ENCODE peak calls at places on chromosome 7, in eight cellular contexts. One of them, this sample, is unnamed. For H3K79me2, the result is how much of the 10 kb centered on the place peaks cover.

GRCh38 chr7:1716263-1717094 is 46.4 kb downstream of the ELFN1 start:
- DNase-seq in GM23248: peak
- DNase-seq in OCI-LY7: no peak
- DNase-seq in mammary epithelial cell: peak
- DNase-seq in H9: no peak
- DNase-seq in hepatocyte: peak
- DNase-seq in neural progenitor cell: no peak
- DNase-seq in SK-N-SH: peak
- DNase-seq in this sample: no peak

GRCh38 chr7:12771378-12771877 is 84.0 kb downstream of the ARL4A start:
- DNase-seq in H9: no peak
- DNase-seq in hepatocyte: no peak
- DNase-seq in mammary epithelial cell: peak
- DNase-seq in SK-N-SH: no peak
- DNase-seq in OCI-LY7: no peak
- DNase-seq in neural progenitor cell: peak
- DNase-seq in GM23248: peak
- DNase-seq in this sample: no peak

GRCh38 chr7:141785711-141786552 is 4.1 kb upstream of the TAS2R5 start:
- DNase-seq in OCI-LY7: peak
- DNase-seq in GM23248: peak
- DNase-seq in H9: no peak
- DNase-seq in hepatocyte: peak
- DNase-seq in mammary epithelial cell: peak
- DNase-seq in neural progenitor cell: peak
- DNase-seq in SK-N-SH: peak
- DNase-seq in this sample: no peak

GRCh38 chr7:2355079-2356008 is 717 bp downstream of the EIF3B start:
- DNase-seq in OCI-LY7: peak
- DNase-seq in neural progenitor cell: peak
- DNase-seq in H9: no peak
- DNase-seq in SK-N-SH: no peak
- DNase-seq in hepatocyte: peak
- DNase-seq in GM23248: peak
- DNase-seq in mammary epithelial cell: peak
- DNase-seq in this sample: no peak

GRCh38 chr7:84629216-84629615 is 434.6 kb upstream of the SEMA3A start:
- DNase-seq in mammary epithelial cell: peak
- DNase-seq in OCI-LY7: no peak
- DNase-seq in hepatocyte: no peak
- DNase-seq in neural progenitor cell: no peak
- DNase-seq in H9: no peak
- DNase-seq in SK-N-SH: no peak
- DNase-seq in GM23248: no peak
- DNase-seq in this sample: no peak

GRCh38 chr7:81627565-81628287 is 142.1 kb downstream of the HGF start:
- DNase-seq in OCI-LY7: no peak
- DNase-seq in neural progenitor cell: no peak
- DNase-seq in H9: no peak
- DNase-seq in mammary epithelial cell: peak
- DNase-seq in GM23248: peak
- DNase-seq in SK-N-SH: no peak
- DNase-seq in hepatocyte: no peak
- DNase-seq in this sample: peak

GRCh38 chr7:2651336-2651735 is 19.6 kb downstream of the TTYH3 start:
- DNase-seq in neural progenitor cell: peak
- DNase-seq in hepatocyte: no peak
- DNase-seq in H9: no peak
- DNase-seq in GM23248: no peak
- DNase-seq in SK-N-SH: no peak
- DNase-seq in mammary epithelial cell: no peak
- DNase-seq in OCI-LY7: peak
- DNase-seq in this sample: no peak

GRCh38 chr7:44824894-44825526 is 22.9 kb downstream of the H2AZ2 start:
- DNase-seq in OCI-LY7: no peak
- DNase-seq in H9: no peak
- DNase-seq in hepatocyte: no peak
- DNase-seq in neural progenitor cell: no peak
- DNase-seq in GM23248: peak
- DNase-seq in SK-N-SH: no peak
- DNase-seq in mammary epithelial cell: no peak
- DNase-seq in this sample: no peak

GRCh38 chr7:52944916-52945315 is 90.5 kb upstream of the POM121L12 start:
- DNase-seq in H9: no peak
- DNase-seq in hepatocyte: no peak
- DNase-seq in SK-N-SH: no peak
- DNase-seq in mammary epithelial cell: no peak
- DNase-seq in neural progenitor cell: no peak
- DNase-seq in OCI-LY7: no peak
- DNase-seq in GM23248: no peak
- DNase-seq in this sample: no peak

GRCh38 chr7:37448637-37449331 is at the start of gene ELMO1:
- DNase-seq in OCI-LY7: peak
- DNase-seq in SK-N-SH: peak
- DNase-seq in H9: peak
- DNase-seq in neural progenitor cell: peak
- DNase-seq in GM23248: peak
- DNase-seq in mammary epithelial cell: peak
- DNase-seq in hepatocyte: peak
- DNase-seq in this sample: no peak

GRCh38 chr7:55514546-55515265 is 57.6 kb downstream of the VOPP1 start:
- DNase-seq in SK-N-SH: no peak
- DNase-seq in H9: no peak
- DNase-seq in OCI-LY7: no peak
- DNase-seq in hepatocyte: no peak
- DNase-seq in neural progenitor cell: no peak
- DNase-seq in mammary epithelial cell: no peak
- DNase-seq in GM23248: no peak
- DNase-seq in this sample: no peak

GRCh38 chr7:55517191-55517633 is 55.1 kb downstream of the VOPP1 start:
- DNase-seq in mammary epithelial cell: no peak
- DNase-seq in hepatocyte: no peak
- DNase-seq in OCI-LY7: no peak
- DNase-seq in H9: no peak
- DNase-seq in SK-N-SH: no peak
- DNase-seq in neural progenitor cell: no peak
- DNase-seq in GM23248: no peak
- DNase-seq in this sample: no peak

GRCh38 chr7:55513849-55514248 is 58.5 kb downstream of the VOPP1 start:
- DNase-seq in H9: no peak
- DNase-seq in neural progenitor cell: no peak
- DNase-seq in hepatocyte: no peak
- DNase-seq in GM23248: no peak
- DNase-seq in SK-N-SH: no peak
- DNase-seq in mammary epithelial cell: no peak
- DNase-seq in OCI-LY7: no peak
- DNase-seq in this sample: no peak

GRCh38 chr7:55516399-55516798 is 55.9 kb downstream of the VOPP1 start:
- DNase-seq in mammary epithelial cell: no peak
- DNase-seq in SK-N-SH: no peak
- DNase-seq in neural progenitor cell: no peak
- DNase-seq in GM23248: no peak
- DNase-seq in OCI-LY7: peak
- DNase-seq in H9: no peak
- DNase-seq in hepatocyte: no peak
- DNase-seq in this sample: no peak

DNA sequence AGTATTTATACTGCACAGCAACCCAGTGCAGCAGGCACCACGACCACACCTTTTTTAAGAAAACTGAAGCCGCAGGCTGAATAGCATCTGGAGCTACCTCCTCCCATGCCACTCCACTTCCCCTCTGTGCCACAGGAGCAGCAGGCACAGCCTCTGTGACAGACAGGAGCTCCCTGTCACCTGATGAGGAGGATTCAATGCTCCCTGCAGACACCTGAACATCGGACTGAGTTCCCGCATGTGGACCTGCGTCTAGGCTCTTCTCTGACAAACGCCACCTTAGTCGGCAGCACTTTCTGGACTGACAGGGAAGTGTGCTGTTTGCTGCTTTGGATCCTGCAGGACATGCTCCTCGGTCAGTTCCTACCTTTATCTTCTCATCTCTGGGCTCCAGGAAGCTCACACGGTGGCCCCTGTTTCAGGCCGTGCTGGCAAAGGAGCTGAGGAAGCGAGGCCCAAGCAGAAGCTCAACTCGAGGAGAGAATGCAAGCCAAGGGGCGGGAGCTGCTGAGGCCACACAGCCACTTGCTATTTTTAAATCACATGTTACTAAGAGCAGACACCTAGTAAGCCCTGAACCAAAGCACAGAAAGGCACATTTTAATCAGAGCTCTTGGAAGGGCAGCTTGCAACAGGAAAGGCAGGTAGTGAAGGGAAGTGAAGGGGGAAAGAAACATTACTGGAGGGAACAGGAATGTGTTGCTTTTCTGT is 56.6 kb downstream of the VOPP1 start:
- DNase-seq in hepatocyte: no peak
- DNase-seq in H9: no peak
- DNase-seq in neural progenitor cell: no peak
- DNase-seq in OCI-LY7: peak
- DNase-seq in mammary epithelial cell: no peak
- DNase-seq in SK-N-SH: no peak
- DNase-seq in GM23248: no peak
- DNase-seq in this sample: no peak
- H3K79me2 ChIP-seq in hepatocyte: under half
- H3K79me2 ChIP-seq in H9: under half
- H3K79me2 ChIP-seq in neural progenitor cell: under half
- H3K79me2 ChIP-seq in OCI-LY7: under half
- H3K79me2 ChIP-seq in mammary epithelial cell: under half
- H3K79me2 ChIP-seq in SK-N-SH: half or more
- H3K79me2 ChIP-seq in GM23248: under half
- H3K79me2 ChIP-seq in this sample: under half

DNA sequence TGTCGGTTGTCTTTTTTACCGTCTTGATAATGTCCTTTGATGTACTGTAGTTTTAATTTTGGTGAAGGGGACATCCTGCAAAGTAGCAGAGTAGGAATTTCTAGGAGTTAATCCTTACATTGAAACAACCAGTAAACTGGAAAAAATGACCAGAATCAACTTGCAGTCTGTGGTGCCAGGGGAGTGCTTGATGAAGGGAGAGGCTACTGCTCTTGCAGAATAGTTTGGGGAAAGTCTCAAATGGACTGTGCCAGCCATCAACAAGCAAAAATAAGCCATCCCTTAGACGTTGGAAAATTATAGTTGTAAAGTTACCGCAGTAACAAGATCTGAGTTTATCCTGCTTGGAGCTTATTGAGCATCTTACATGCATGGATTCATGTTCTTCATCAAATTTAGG is 32.4 kb downstream of the TRIM24 start:
- DNase-seq in hepatocyte: no peak
- DNase-seq in mammary epithelial cell: no peak
- DNase-seq in SK-N-SH: no peak
- DNase-seq in GM23248: no peak
- DNase-seq in neural progenitor cell: no peak
- DNase-seq in OCI-LY7: no peak
- DNase-seq in H9: no peak
- DNase-seq in this sample: no peak
- H3K79me2 ChIP-seq in hepatocyte: half or more
- H3K79me2 ChIP-seq in mammary epithelial cell: half or more
- H3K79me2 ChIP-seq in SK-N-SH: half or more
- H3K79me2 ChIP-seq in GM23248: half or more
- H3K79me2 ChIP-seq in neural progenitor cell: half or more
- H3K79me2 ChIP-seq in OCI-LY7: half or more
- H3K79me2 ChIP-seq in H9: half or more
- H3K79me2 ChIP-seq in this sample: under half

GRCh38 chr7:65037740-65038678 is 31.5 kb upstream of the ERV3-1 start:
- DNase-seq in mammary epithelial cell: peak
- DNase-seq in neural progenitor cell: peak
- DNase-seq in OCI-LY7: peak
- DNase-seq in SK-N-SH: peak
- DNase-seq in H9: peak
- DNase-seq in GM23248: peak
- DNase-seq in hepatocyte: peak
- DNase-seq in this sample: peak
- H3K79me2 ChIP-seq in mammary epithelial cell: under half
- H3K79me2 ChIP-seq in neural progenitor cell: under half
- H3K79me2 ChIP-seq in OCI-LY7: under half
- H3K79me2 ChIP-seq in SK-N-SH: under half
- H3K79me2 ChIP-seq in H9: under half
- H3K79me2 ChIP-seq in GM23248: under half
- H3K79me2 ChIP-seq in hepatocyte: under half
- H3K79me2 ChIP-seq in this sample: under half

DNA sequence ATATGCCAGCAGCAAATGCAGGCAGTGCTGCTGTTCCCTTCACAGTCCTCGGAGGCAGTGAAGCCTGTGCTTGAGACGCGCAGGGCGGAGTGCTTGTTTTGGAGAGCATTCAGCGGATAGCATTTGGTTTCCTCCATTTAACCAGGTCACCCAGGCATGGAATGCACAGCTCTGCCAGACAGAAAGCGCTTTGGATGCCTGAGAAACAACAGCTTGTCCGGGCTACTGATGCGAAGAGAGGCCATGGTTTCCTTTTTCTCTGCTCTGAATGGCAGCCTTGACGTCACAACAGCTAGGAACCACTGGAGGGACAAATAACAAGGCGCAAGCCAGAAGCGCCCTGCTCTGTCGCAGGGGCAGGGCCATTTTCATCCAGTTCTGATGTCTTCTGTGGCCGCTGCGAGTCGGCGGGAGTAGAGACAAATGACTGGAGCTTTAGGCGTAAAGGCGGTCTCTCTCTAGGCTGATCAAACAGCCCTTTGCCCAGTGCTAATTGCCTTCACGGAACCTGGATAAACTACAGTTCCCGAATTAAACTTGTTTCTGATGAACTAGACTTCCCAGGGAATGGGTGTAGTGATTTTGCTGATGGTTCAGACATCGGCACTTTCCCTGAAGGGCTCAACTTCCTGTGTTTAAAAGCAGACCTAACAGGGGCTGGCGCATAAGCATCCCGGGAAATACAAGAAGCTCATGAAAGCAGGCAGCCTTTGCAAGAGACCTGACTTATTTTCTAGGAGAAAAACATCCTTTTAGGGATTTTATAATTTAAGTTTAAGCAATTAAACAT is 187.6 kb upstream of the KLF14 start:
- DNase-seq in mammary epithelial cell: no peak
- DNase-seq in hepatocyte: no peak
- DNase-seq in GM23248: peak
- DNase-seq in H9: no peak
- DNase-seq in neural progenitor cell: peak
- DNase-seq in SK-N-SH: no peak
- DNase-seq in OCI-LY7: no peak
- DNase-seq in this sample: no peak
- H3K79me2 ChIP-seq in mammary epithelial cell: half or more
- H3K79me2 ChIP-seq in hepatocyte: under half
- H3K79me2 ChIP-seq in GM23248: half or more
- H3K79me2 ChIP-seq in H9: under half
- H3K79me2 ChIP-seq in neural progenitor cell: under half
- H3K79me2 ChIP-seq in SK-N-SH: half or more
- H3K79me2 ChIP-seq in OCI-LY7: under half
- H3K79me2 ChIP-seq in this sample: half or more

GRCh38 chr7:28178537-28178936 is 2.1 kb downstream of the JAZF1 start:
- DNase-seq in mammary epithelial cell: peak
- DNase-seq in H9: no peak
- DNase-seq in neural progenitor cell: no peak
- DNase-seq in SK-N-SH: no peak
- DNase-seq in GM23248: peak
- DNase-seq in OCI-LY7: no peak
- DNase-seq in hepatocyte: no peak
- DNase-seq in this sample: no peak
- H3K79me2 ChIP-seq in mammary epithelial cell: half or more
- H3K79me2 ChIP-seq in H9: under half
- H3K79me2 ChIP-seq in neural progenitor cell: under half
- H3K79me2 ChIP-seq in SK-N-SH: under half
- H3K79me2 ChIP-seq in GM23248: half or more
- H3K79me2 ChIP-seq in OCI-LY7: half or more
- H3K79me2 ChIP-seq in hepatocyte: under half
- H3K79me2 ChIP-seq in this sample: under half

GRCh38 chr7:77794000-77794399 is 4.2 kb downstream of the TMEM60 start:
- DNase-seq in H9: no peak
- DNase-seq in SK-N-SH: no peak
- DNase-seq in GM23248: no peak
- DNase-seq in OCI-LY7: no peak
- DNase-seq in mammary epithelial cell: no peak
- DNase-seq in hepatocyte: no peak
- DNase-seq in neural progenitor cell: no peak
- DNase-seq in this sample: no peak
- H3K79me2 ChIP-seq in H9: under half
- H3K79me2 ChIP-seq in SK-N-SH: half or more
- H3K79me2 ChIP-seq in GM23248: half or more
- H3K79me2 ChIP-seq in OCI-LY7: under half
- H3K79me2 ChIP-seq in mammary epithelial cell: under half
- H3K79me2 ChIP-seq in hepatocyte: under half
- H3K79me2 ChIP-seq in neural progenitor cell: under half
- H3K79me2 ChIP-seq in this sample: under half

This sample was measured in keratinocyte.